ENCODE peak calls at places on chromosomes 2 and 18, in six cellular contexts. H is GM12891, B is HepG2, X is K562, W is H1, G is GM12878. Y is an unnamed sample.

GRCh38 chr18:48894799-48895346 is 55.9 kb downstream of the SMAD7 start:
- DNase-seq in H (no peak), B (no peak), X (no peak), W (no peak), G (no peak), Y (no peak)

GRCh38 chr18:44309185-44309584 is 371.5 kb upstream of the SETBP1 start:
- DNase-seq in H (no peak), B (no peak), X (no peak), W (no peak), G (no peak), Y (no peak)

GRCh38 chr2:127531133-127531709 is 4.3 kb upstream of the MYO7B start:
- DNase-seq in H (no peak), B (peak), X (peak), W (no peak), G (no peak), Y (no peak)

GRCh38 chr2:140567734-140568133 is 1563.1 kb downstream of the LRP1B start:
- DNase-seq in H (no peak), B (no peak), X (no peak), W (no peak), G (no peak), Y (no peak)

GRCh38 chr2:131121464-131121863 is 16.3 kb downstream of the PLEKHB2 start:
- DNase-seq in H (no peak), B (no peak), X (no peak), W (no peak), G (no peak), Y (no peak)

GRCh38 chr2:1460851-1461418 is 47.7 kb downstream of the TPO start:
- DNase-seq in H (no peak), B (no peak), X (no peak), W (no peak), G (no peak), Y (no peak)

GRCh38 chr2:30675758-30676157 is 131.5 kb downstream of the CAPN13 start:
- DNase-seq in H (no peak), B (no peak), X (peak), W (no peak), G (no peak), Y (no peak)

GRCh38 chr2:195016821-195017220 is 640.2 kb upstream of the SLC39A10 start:
- DNase-seq in H (no peak), B (no peak), X (no peak), W (no peak), G (no peak), Y (no peak)

GRCh38 chr18:32899819-32900218 is 127.0 kb upstream of the KLHL14 start:
- DNase-seq in H (no peak), B (peak), X (no peak), W (no peak), G (no peak), Y (no peak)

GRCh38 chr18:11666831-11667230 is 22.2 kb upstream of the GNAL start:
- DNase-seq in H (no peak), B (no peak), X (no peak), W (no peak), G (no peak), Y (no peak)

GRCh38 chr2:151374426-151374825 is 17.0 kb downstream of the TNFAIP6 start:
- DNase-seq in H (no peak), B (no peak), X (no peak), W (no peak), G (no peak), Y (no peak)

GRCh38 chr2:62149708-62150107 is 46.2 kb upstream of the B3GNT2 start:
- DNase-seq in H (no peak), B (no peak), X (peak), W (no peak), G (no peak), Y (no peak)

GRCh38 chr2:62151306-62151638 is 44.6 kb upstream of the B3GNT2 start:
- DNase-seq in H (no peak), B (no peak), X (no peak), W (no peak), G (no peak), Y (no peak)

GRCh38 chr2:62147610-62148301 is 48.2 kb upstream of the B3GNT2 start:
- DNase-seq in H (no peak), B (no peak), X (no peak), W (no peak), G (no peak), Y (no peak)

GRCh38 chr2:62150597-62151305 is 45.2 kb upstream of the B3GNT2 start:
- DNase-seq in H (no peak), B (no peak), X (no peak), W (no peak), G (no peak), Y (no peak)

DNA sequence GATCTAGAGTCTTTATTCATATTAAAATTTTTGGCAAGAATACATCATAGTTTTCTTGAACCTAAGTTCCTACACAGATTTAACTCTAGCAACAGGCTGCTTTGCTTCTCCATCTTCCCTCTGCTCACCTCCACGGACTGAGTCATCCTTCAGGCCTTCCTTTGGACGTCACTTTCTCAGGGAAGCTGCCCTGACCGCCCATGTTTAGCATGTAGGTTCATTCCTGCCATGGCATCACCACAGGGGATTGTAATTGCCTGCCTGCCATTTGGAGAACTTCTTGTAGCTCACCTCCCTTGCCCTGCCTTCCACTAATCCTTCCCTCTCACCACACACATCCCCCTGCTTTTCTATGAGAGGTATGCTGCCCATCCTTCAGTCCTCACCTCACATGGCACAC is 43.9 kb upstream of the B3GNT2 start:
- DNase-seq in H (no peak), B (no peak), X (no peak), W (no peak), G (no peak), Y (no peak)
- TF ChIP-seq POLR2A in H (no peak), B (no peak), X (no peak), W (no peak), G (no peak), Y (no peak)

GRCh38 chr18:31575515-31576246 is 16.0 kb upstream of the TTR start:
- DNase-seq in H (no peak), B (no peak), X (no peak), W (no peak), G (no peak), Y (no peak)

GRCh38 chr18:31572368-31572767 is 19.3 kb upstream of the TTR start:
- DNase-seq in H (no peak), B (no peak), X (no peak), W (no peak), G (no peak), Y (no peak)

GRCh38 chr18:31573047-31573446 is 18.6 kb upstream of the TTR start:
- DNase-seq in H (no peak), B (no peak), X (no peak), W (no peak), G (no peak), Y (no peak)

GRCh38 chr18:31576670-31577069 is 15.0 kb upstream of the TTR start:
- DNase-seq in H (no peak), B (no peak), X (no peak), W (no peak), G (no peak), Y (no peak)

GRCh38 chr18:31574359-31574758 is 17.3 kb upstream of the TTR start:
- DNase-seq in H (no peak), B (no peak), X (no peak), W (no peak), G (no peak), Y (no peak)
- TF ChIP-seq TAF1 in H (no peak), B (no peak), X (no peak), W (no peak), G (no peak), Y (no peak)

GRCh38 chr2:218858671-218859555 is 692 bp upstream of the WNT6 start:
- DNase-seq in H (no peak), B (no peak), X (no peak), W (no peak), G (no peak), Y (no peak)

GRCh38 chr2:218859556-218859993 is at the start of gene WNT6:
- DNase-seq in H (no peak), B (no peak), X (no peak), W (no peak), G (no peak), Y (no peak)

GRCh38 chr2:218861645-218862318 is 2.2 kb downstream of the WNT6 start:
- DNase-seq in H (peak), B (no peak), X (no peak), W (no peak), G (no peak), Y (no peak)

GRCh38 chr2:218859994-218860831 is 608 bp downstream of the WNT6 start:
- DNase-seq in H (peak), B (no peak), X (no peak), W (no peak), G (no peak), Y (no peak)

GRCh38 chr2:218860950-218861381 is 1.4 kb downstream of the WNT6 start:
- DNase-seq in H (peak), B (peak), X (peak), W (peak), G (no peak), Y (no peak)
- TF ChIP-seq POLR2AphosphoS5 in H (no peak), B (no peak), X (no peak), W (no peak), G (no peak), Y (no peak)

DNA sequence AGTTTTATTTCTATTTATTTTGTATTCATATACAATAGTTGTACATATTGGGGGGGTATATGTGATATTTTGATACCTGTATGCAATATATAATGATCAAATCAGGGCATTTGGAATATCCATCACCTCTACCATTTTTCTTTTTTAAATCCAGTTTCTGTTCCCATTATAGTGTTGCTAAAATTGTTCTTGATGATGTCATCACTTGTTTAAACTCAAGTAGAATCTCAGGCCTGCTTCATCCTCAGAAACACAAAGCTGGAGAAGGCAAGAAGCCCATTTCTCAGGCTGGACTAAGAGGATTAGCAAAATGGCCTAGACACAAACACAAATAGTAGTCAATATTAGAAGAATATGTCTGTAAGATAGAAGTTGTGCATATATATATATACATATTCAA is 747.1 kb upstream of the ACVR2A start:
- DNase-seq in H (no peak), B (no peak), X (no peak), W (no peak), G (no peak), Y (no peak)
- TF ChIP-seq POLR2A in H (no peak), B (no peak), X (no peak), W (no peak), G (no peak), Y (no peak)

Y was measured in GM12892.